ENCODE peak calls at places on chromosomes 11 and 22, in six cellular contexts. W, Q, P, E, R and G are unnamed samples.

GRCh38 chr11:133582731-133583130 is 50.4 kb upstream of the OPCML start:
- DNase-seq in W (no peak), Q (no peak), P (no peak), E (no peak), R (no peak), G (no peak)

GRCh38 chr22:19596680-19597398 is 72.6 kb upstream of the CLDN5 start:
- DNase-seq in W (no peak), Q (peak; percentile 15), P (no peak), E (no peak), R (no peak), G (no peak)

GRCh38 chr11:44333271-44334218 is 23.6 kb upstream of the ALX4 start:
- DNase-seq in W (no peak), Q (no peak), P (no peak), E (no peak), R (peak; percentile 25), G (no peak)

GRCh38 chr11:11580831-11581492 is 40.8 kb downstream of the GALNT18 start:
- DNase-seq in W (no peak), Q (no peak), P (no peak), E (no peak), R (no peak), G (no peak)

GRCh38 chr11:44016129-44016528 is 31.7 kb upstream of the ACCSL start:
- DNase-seq in W (no peak), Q (no peak), P (no peak), E (peak; percentile 43), R (peak; percentile 67), G (no peak)

GRCh38 chr11:85772700-85773099 is 38.2 kb downstream of the SYTL2 start:
- DNase-seq in W (no peak), Q (no peak), P (no peak), E (peak; percentile 58), R (peak; percentile 87), G (no peak)

GRCh38 chr11:111846063-111846462 is 25.3 kb downstream of the ALG9 start:
- DNase-seq in W (no peak), Q (no peak), P (no peak), E (peak; percentile 44), R (peak; percentile 87), G (no peak)

GRCh38 chr22:17910561-17911311 is 113.6 kb downstream of the MICAL3 start:
- DNase-seq in W (no peak), Q (no peak), P (no peak), E (peak; percentile 93), R (peak; percentile 91), G (no peak)

GRCh38 chr22:26197427-26197826 is 28.2 kb downstream of the SEZ6L start:
- DNase-seq in W (no peak), Q (no peak), P (no peak), E (no peak), R (no peak), G (no peak)

GRCh38 chr11:76234704-76235232 is 28.5 kb upstream of the WNT11 start:
- DNase-seq in W (peak; percentile 49), Q (peak; percentile 29), P (no peak), E (no peak), R (no peak), G (peak; percentile 61)

GRCh38 chr11:111502611-111503010 is 9.6 kb downstream of the BTG4 start:
- DNase-seq in W (no peak), Q (no peak), P (no peak), E (no peak), R (no peak), G (no peak)

GRCh38 chr11:133825666-133826065 is 19.6 kb downstream of the SPATA19 start:
- DNase-seq in W (no peak), Q (no peak), P (no peak), E (no peak), R (no peak), G (no peak)

GRCh38 chr11:14374922-14375630 is 16.1 kb upstream of the RRAS2 start:
- DNase-seq in W (peak; percentile 22), Q (no peak), P (peak; percentile 30), E (no peak), R (no peak), G (no peak)

GRCh38 chr22:45584121-45584570 is 81.5 kb downstream of the FBLN1 start:
- DNase-seq in W (no peak), Q (no peak), P (no peak), E (no peak), R (peak; percentile 72), G (no peak)

GRCh38 chr11:116702772-116703360 is 69.9 kb downstream of the BUD13 start:
- DNase-seq in W (no peak), Q (no peak), P (no peak), E (no peak), R (no peak), G (no peak)

GRCh38 chr22:38221407-38221806 is 19.6 kb downstream of the MAFF start:
- DNase-seq in W (no peak), Q (no peak), P (no peak), E (no peak), R (no peak), G (no peak)

GRCh38 chr22:39290724-39291161 is 28.7 kb downstream of the RPL3 start:
- DNase-seq in W (no peak), Q (no peak), P (no peak), E (peak; percentile 87), R (peak; percentile 71), G (peak; percentile 59)

GRCh38 chr11:130772266-130773227 is 143.7 kb downstream of the SNX19 start:
- DNase-seq in W (no peak), Q (no peak), P (no peak), E (peak; percentile 96), R (peak; percentile 97), G (no peak)

GRCh38 chr11:17590463-17590862 is 43.4 kb downstream of the OTOG start:
- DNase-seq in W (no peak), Q (no peak), P (no peak), E (no peak), R (no peak), G (no peak)

GRCh38 chr11:78365381-78365792 is 52.2 kb downstream of the GAB2 start:
- DNase-seq in W (no peak), Q (no peak), P (no peak), E (peak; percentile 85), R (no peak), G (no peak)

GRCh38 chr11:63939351-63939920 is 634 bp downstream of the NAA40 start:
- DNase-seq in W (no peak), Q (no peak), P (no peak), E (peak; percentile 41), R (no peak), G (peak; percentile 27)

GRCh38 chr11:130144721-130145327 is 14.8 kb upstream of the ST14 start:
- DNase-seq in W (no peak), Q (no peak), P (no peak), E (no peak), R (peak; percentile 20), G (no peak)